ENCODE peak calls at places on chromosomes 7 and 10, in seven cellular contexts. N, E, P, F, B, Q and D are unnamed samples.

GRCh38 chr7:28806841-28807240 is 151.3 kb downstream of the TRIL start:
- DNase-seq in N (peak), E (no peak), P (no peak), F (peak), B (no peak), Q (no peak), D (no peak)

GRCh38 chr10:103712898-103713498 is 142.4 kb downstream of the SH3PXD2A start:
- DNase-seq in N (peak), E (peak), P (peak), F (peak), B (peak), Q (peak), D (peak)

GRCh38 chr7:22786290-22786932 is 36.2 kb downstream of the TOMM7 start:
- DNase-seq in N (no peak), E (no peak), P (no peak), F (no peak), B (no peak), Q (no peak), D (no peak)

GRCh38 chr10:121490906-121491519 is 107.2 kb downstream of the FGFR2 start:
- DNase-seq in N (no peak), E (no peak), P (no peak), F (no peak), B (no peak), Q (no peak), D (no peak)

GRCh38 chr10:13180788-13181187 is 19.4 kb downstream of the MCM10 start:
- DNase-seq in N (no peak), E (no peak), P (no peak), F (no peak), B (no peak), Q (no peak), D (no peak)

GRCh38 chr7:41624818-41625217 is 78.1 kb downstream of the INHBA start:
- DNase-seq in N (peak), E (no peak), P (peak), F (peak), B (no peak), Q (no peak), D (no peak)

GRCh38 chr7:26535483-26536069 is 243.9 kb downstream of the SNX10 start:
- DNase-seq in N (no peak), E (no peak), P (no peak), F (no peak), B (no peak), Q (no peak), D (no peak)

GRCh38 chr10:110609592-110609991 is 34.5 kb upstream of the RBM20 start:
- DNase-seq in N (no peak), E (no peak), P (no peak), F (peak), B (no peak), Q (no peak), D (no peak)

GRCh38 chr10:84632866-84633265 is 304.5 kb downstream of the CCSER2 start:
- DNase-seq in N (no peak), E (no peak), P (no peak), F (peak), B (peak), Q (peak), D (no peak)

GRCh38 chr7:67593807-67594206 is 597.2 kb downstream of the TYW1 start:
- DNase-seq in N (no peak), E (no peak), P (no peak), F (no peak), B (no peak), Q (no peak), D (no peak)

GRCh38 chr10:77251297-77252013 is 386.2 kb downstream of the KCNMA1 start:
- DNase-seq in N (peak), E (peak), P (peak), F (peak), B (no peak), Q (no peak), D (peak)

GRCh38 chr7:149715476-149715875 is 57.9 kb downstream of the ZNF467 start:
- DNase-seq in N (no peak), E (peak), P (no peak), F (no peak), B (no peak), Q (no peak), D (no peak)

GRCh38 chr10:95406651-95407280 is 116.0 kb upstream of the PDLIM1 start:
- DNase-seq in N (no peak), E (no peak), P (no peak), F (no peak), B (no peak), Q (no peak), D (no peak)

GRCh38 chr10:36612436-36612835 is 513.0 kb upstream of the ANKRD30A start:
- DNase-seq in N (no peak), E (peak), P (no peak), F (peak), B (no peak), Q (no peak), D (no peak)

GRCh38 chr10:89273680-89274079 is 22.1 kb upstream of the LIPA start:
- DNase-seq in N (no peak), E (no peak), P (no peak), F (no peak), B (no peak), Q (no peak), D (no peak)

GRCh38 chr10:18737841-18738240 is 78.6 kb downstream of the ARL5B start:
- DNase-seq in N (peak), E (no peak), P (no peak), F (no peak), B (no peak), Q (no peak), D (no peak)

GRCh38 chr7:142311876-142312275 is 54.0 kb upstream of the PRSS58 start:
- DNase-seq in N (no peak), E (no peak), P (no peak), F (peak), B (no peak), Q (peak), D (no peak)
- H3K18ac ChIP-seq in N (no peak), E (no peak), P (no peak), F (no peak), B (no peak), Q (no peak), D (no peak)

DNA sequence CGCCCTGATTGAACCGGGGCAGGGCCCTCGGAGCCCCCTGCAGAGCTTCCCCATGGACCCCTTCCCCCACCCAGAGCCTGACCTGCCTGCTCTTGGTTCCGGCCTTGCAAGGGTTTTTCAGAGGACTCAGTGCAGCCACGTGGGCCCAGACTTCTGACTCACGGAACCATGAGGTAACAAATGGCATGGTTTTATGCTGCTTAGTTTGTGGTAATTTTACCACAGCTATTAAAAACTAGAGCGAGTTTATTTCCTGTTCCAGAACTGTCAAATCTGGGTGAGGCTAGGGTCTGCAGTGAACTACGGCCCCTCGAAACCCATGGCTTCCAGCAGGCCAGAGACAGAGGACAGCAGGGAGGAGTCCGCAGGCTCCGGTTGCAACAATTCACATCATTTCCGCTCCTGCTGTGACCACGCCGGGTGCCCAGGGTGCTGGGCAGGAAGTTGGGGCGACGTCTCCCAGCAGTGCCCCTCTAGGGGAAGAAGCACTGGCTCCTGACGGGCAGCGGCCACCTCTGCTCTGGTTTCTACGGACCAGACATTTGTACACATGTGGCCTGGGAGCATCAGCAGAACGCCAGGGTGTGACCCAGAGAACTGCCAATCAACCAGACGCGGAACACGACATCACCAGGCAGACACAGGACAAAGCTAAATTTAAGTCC is 74.8 kb downstream of the ADARB2 start:
- DNase-seq in N (no peak), E (no peak), P (no peak), F (no peak), B (no peak), Q (no peak), D (no peak)
- H3K9ac ChIP-seq in N (no peak), E (no peak), P (no peak), F (no peak), B (no peak), Q (no peak), D (no peak)

GRCh38 chr10:5927306-5927705 is 37.3 kb downstream of the FBH1 start:
- DNase-seq in N (peak), E (no peak), P (no peak), F (no peak), B (no peak), Q (no peak), D (no peak)
- H4K8ac ChIP-seq in N (no peak), E (no peak), P (no peak), F (no peak), B (no peak), Q (no peak), D (no peak)

GRCh38 chr10:124534821-124535601 is 73.4 kb downstream of the LHPP start:
- DNase-seq in N (no peak), E (no peak), P (no peak), F (no peak), B (no peak), Q (peak), D (no peak)
- H3K18ac ChIP-seq in N (no peak), E (no peak), P (no peak), F (no peak), B (no peak), Q (no peak), D (no peak)